ENCODE peak calls at places on chromosomes 7 and 10, in eight cellular contexts. P is endothelial cell of umbilical vein, S is HCT116, X is GM12878, T is SK-N-SH, V is HepG2, D is K562, O is H1. K is an unnamed sample. For H3K36me3, the result is how much of the 10 kb centered on the place peaks cover.

GRCh38 chr10:99888623-99889022 is 106.2 kb downstream of the ABCC2 start:
- DNase-seq in S (no peak), X (no peak), T (no peak), P (no peak), O (no peak), V (no peak), D (no peak), K (no peak)

GRCh38 chr7:4468320-4469102 is 213.6 kb upstream of the FOXK1 start:
- DNase-seq in D (no peak), X (no peak), O (no peak), V (no peak), T (no peak), P (no peak), S (no peak), K (no peak)

GRCh38 chr10:119863951-119864565 is 8.6 kb downstream of the MCMBP start:
- DNase-seq in D (no peak), T (no peak), P (no peak), S (no peak), V (no peak), O (no peak), X (no peak), K (no peak)

GRCh38 chr10:44569193-44570091 is 184.5 kb upstream of the CXCL12 start:
- DNase-seq in P (peak), X (no peak), T (no peak), S (no peak), V (no peak), O (no peak), D (no peak), K (no peak)

GRCh38 chr10:88117869-88118632 is 254.6 kb downstream of the PTEN start:
- DNase-seq in D (no peak), S (peak), P (peak), V (no peak), X (no peak), T (no peak), O (no peak), K (no peak)

GRCh38 chr7:79555571-79555970 is 102.1 kb upstream of the MAGI2 start:
- DNase-seq in O (no peak), S (no peak), T (no peak), D (no peak), P (peak), V (no peak), X (no peak), K (no peak)

GRCh38 chr10:70308121-70309060 is 24.6 kb upstream of the NPFFR1 start:
- DNase-seq in D (no peak), V (no peak), S (no peak), T (no peak), O (no peak), X (no peak), P (no peak), K (no peak)

GRCh38 chr7:5282464-5283316 is at the start of gene SLC29A4:
- DNase-seq in O (no peak), T (peak), X (no peak), S (peak), P (no peak), V (no peak), D (peak), K (no peak)

GRCh38 chr7:28078036-28078901 is 102.3 kb downstream of the JAZF1 start:
- DNase-seq in V (peak), O (no peak), P (peak), D (peak), X (no peak), T (peak), S (peak), K (no peak)

GRCh38 chr7:121761399-121761798 is 111.6 kb upstream of the PTPRZ1 start:
- DNase-seq in X (no peak), P (no peak), O (no peak), S (no peak), T (no peak), V (no peak), D (no peak), K (no peak)

GRCh38 chr10:74586088-74586585 is 240.3 kb upstream of the KAT6B start:
- DNase-seq in D (peak), X (peak), P (peak), O (no peak), S (no peak), V (no peak), T (peak), K (no peak)

GRCh38 chr10:114311496-114312195 is 72.6 kb downstream of the VWA2 start:
- DNase-seq in V (no peak), P (no peak), D (no peak), X (no peak), O (no peak), T (no peak), S (no peak), K (no peak)

GRCh38 chr7:101744588-101744987 is 72.8 kb upstream of the CUX1 start:
- DNase-seq in D (no peak), S (no peak), V (no peak), T (peak), P (no peak), O (no peak), X (no peak), K (no peak)
- H3K9ac ChIP-seq in D (no peak), S (peak), V (no peak), T (no peak), P (no peak), O (peak), X (peak), K (no peak)

GRCh38 chr7:25863727-25864116 is 288.3 kb upstream of the NFE2L3 start:
- DNase-seq in V (no peak), O (no peak), D (no peak), X (no peak), P (peak), S (no peak), T (no peak), K (no peak)

GRCh38 chr7:25862254-25862992 is 289.6 kb upstream of the NFE2L3 start:
- DNase-seq in D (peak), T (peak), V (peak), O (peak), X (peak), S (peak), P (peak), K (peak)

GRCh38 chr7:25861704-25862253 is 290.2 kb upstream of the NFE2L3 start:
- DNase-seq in P (no peak), S (no peak), O (no peak), V (no peak), D (no peak), X (no peak), T (no peak), K (peak)

GRCh38 chr7:25864511-25864910 is 287.5 kb upstream of the NFE2L3 start:
- DNase-seq in D (no peak), O (no peak), X (no peak), T (no peak), P (peak), V (no peak), S (no peak), K (no peak)

GRCh38 chr7:25862993-25863726 is 288.8 kb upstream of the NFE2L3 start:
- DNase-seq in V (no peak), O (no peak), P (no peak), D (no peak), T (no peak), S (no peak), X (no peak), K (peak)
- TF ChIP-seq POLR2AphosphoS5 in V (no peak), O (no peak), P (no peak), D (no peak), T (no peak), S (no peak), X (no peak), K (no peak)

GRCh38 chr7:128801667-128802066 is 9.9 kb downstream of the CCDC136 start:
- DNase-seq in P (no peak), D (no peak), O (no peak), T (no peak), V (no peak), X (no peak), S (no peak), K (no peak)

GRCh38 chr7:128801008-128801407 is 9.2 kb downstream of the CCDC136 start:
- DNase-seq in D (no peak), X (no peak), O (no peak), V (no peak), S (no peak), P (no peak), T (no peak), K (no peak)

GRCh38 chr7:128800567-128800966 is 8.8 kb downstream of the CCDC136 start:
- DNase-seq in O (no peak), X (no peak), V (no peak), D (no peak), T (no peak), P (no peak), S (no peak), K (no peak)

GRCh38 chr7:128805225-128805624 is 13.5 kb downstream of the CCDC136 start:
- DNase-seq in D (no peak), V (no peak), O (no peak), P (no peak), X (no peak), S (no peak), T (no peak), K (no peak)

DNA sequence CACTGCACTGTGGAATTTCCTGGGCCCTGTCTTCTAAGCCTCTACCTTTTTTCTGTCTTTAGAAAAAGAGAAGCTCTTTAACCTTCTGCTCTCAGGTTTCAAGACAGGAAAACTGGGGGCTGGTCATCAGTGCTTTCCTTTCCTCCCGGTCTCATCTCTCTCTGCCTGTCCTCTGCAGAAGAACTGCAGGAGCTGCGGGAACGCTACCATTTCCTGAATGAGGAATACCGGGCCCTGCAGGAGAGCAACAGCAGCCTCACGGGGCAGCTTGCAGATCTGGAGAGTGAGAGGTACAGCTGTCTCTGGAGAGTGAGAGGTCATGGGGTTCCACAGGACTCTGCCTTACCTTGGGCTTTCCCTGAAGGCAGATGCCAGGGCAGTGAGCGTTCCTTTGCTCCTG is 12.7 kb downstream of the CCDC136 start:
- DNase-seq in T (no peak), V (no peak), X (no peak), D (no peak), P (no peak), O (no peak), S (no peak), K (no peak)
- H3K36me3 ChIP-seq in T (under half), V (under half), X (under half), D (half or more), P (under half), O (half or more), S (under half), K (under half)

DNA sequence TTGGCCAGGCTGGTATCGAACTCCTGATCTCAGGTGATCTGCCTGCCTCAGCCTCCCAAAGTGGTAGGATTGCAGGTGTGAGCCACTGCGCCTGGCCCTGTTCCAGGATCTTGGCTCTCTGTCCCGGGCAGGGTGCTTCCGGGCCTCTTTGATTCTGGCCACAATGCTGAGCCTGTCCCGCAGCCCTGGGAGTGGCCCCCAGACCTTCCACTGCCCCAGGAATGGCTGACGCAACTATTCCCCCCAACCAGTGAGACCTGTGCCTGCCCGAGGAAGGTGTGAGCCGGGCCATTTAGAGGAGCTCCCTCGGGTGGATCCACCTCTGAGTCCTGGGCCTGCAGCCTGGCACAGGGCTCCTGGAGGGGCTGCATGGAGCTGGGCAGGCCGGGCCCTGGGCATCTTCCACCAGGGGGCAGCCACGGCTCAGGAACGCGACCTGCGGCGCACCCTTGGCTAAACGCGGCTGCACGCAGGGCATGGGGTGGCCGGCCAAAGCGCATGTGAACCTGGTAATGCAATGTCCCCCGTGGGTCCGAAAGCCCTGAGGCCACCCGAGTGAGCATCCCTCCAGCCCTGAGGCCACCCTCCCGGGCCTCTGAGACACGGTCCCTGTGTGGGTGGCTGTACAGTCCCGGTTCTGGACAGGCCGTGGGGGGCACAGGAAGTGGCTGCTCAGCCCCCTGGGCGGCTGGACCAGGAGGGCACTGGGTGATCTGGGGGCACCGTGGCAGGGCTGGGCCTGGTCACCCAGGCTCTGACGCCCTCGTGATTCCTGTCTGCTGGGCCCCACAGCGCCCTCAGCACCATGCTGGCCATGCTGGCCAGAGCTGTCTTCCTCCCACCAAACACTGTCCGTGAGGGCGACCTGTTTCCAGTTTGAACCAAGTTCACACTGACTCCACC is 24.8 kb downstream of the GRIFIN start:
- DNase-seq in P (peak), X (no peak), T (peak), O (peak), V (peak), S (peak), D (peak), K (no peak)
- H3K9ac ChIP-seq in P (no peak), X (peak), T (no peak), O (no peak), V (peak), S (peak), D (peak), K (no peak)

GRCh38 chr7:74092321-74092963 is 8.8 kb downstream of the LIMK1 start:
- DNase-seq in D (no peak), S (no peak), V (no peak), T (peak), O (no peak), X (no peak), P (no peak), K (no peak)

GRCh38 chr7:74083928-74084721 is 521 bp downstream of the LIMK1 start:
- DNase-seq in D (peak), X (no peak), P (peak), T (peak), O (peak), V (no peak), S (no peak), K (no peak)

GRCh38 chr7:74084722-74085578 is 1.3 kb downstream of the LIMK1 start:
- DNase-seq in D (no peak), X (no peak), T (peak), S (no peak), O (no peak), V (no peak), P (no peak), K (no peak)

GRCh38 chr7:74083117-74083876 is at the start of gene LIMK1:
- DNase-seq in D (peak), P (peak), X (no peak), T (peak), S (no peak), V (peak), O (peak), K (peak)

GRCh38 chr7:74087791-74088453 is 4.3 kb downstream of the LIMK1 start:
- DNase-seq in X (no peak), P (no peak), T (no peak), V (no peak), O (no peak), S (no peak), D (no peak), K (no peak)
- TF ChIP-seq POLR2AphosphoS5 in X (no peak), P (no peak), T (no peak), V (no peak), O (no peak), S (no peak), D (no peak), K (no peak)

GRCh38 chr7:139610595-139610994 is 87.1 kb downstream of the CLEC2L start:
- DNase-seq in V (no peak), X (no peak), S (no peak), D (no peak), O (no peak), P (no peak), T (no peak), K (no peak)

GRCh38 chr7:139618482-139619366 is 95.2 kb downstream of the CLEC2L start:
- DNase-seq in S (peak), V (peak), D (peak), T (peak), O (peak), P (peak), X (no peak), K (no peak)

GRCh38 chr7:139617074-139617473 is 93.6 kb downstream of the CLEC2L start:
- DNase-seq in P (no peak), T (no peak), D (no peak), S (no peak), V (no peak), X (no peak), O (no peak), K (no peak)

GRCh38 chr7:139613971-139614411 is 90.5 kb downstream of the CLEC2L start:
- DNase-seq in T (no peak), O (peak), V (no peak), X (no peak), D (no peak), S (no peak), P (no peak), K (no peak)

DNA sequence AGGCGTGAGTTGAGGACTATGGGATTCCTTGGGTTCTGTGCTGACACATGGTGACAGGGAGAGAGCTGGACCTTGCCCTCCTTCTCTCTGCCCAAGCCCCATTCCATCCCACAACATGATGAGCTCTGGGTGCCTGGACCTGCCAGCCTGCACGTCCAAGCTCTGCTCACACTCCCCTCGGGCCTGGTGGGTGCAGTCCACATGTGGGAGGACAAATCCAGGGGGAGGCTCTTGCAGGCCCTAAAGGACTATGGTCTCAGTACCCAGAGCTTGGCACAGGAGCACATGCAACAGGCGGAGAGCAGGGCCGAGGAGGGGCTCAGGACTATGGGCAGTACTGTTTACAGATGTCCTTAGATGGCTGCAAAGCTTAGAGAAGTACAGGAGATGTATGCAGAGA is 91.4 kb downstream of the CLEC2L start:
- DNase-seq in S (no peak), O (no peak), D (no peak), X (no peak), V (no peak), P (no peak), T (no peak), K (no peak)
- H3K36me3 ChIP-seq in S (under half), O (under half), D (under half), X (under half), V (under half), P (under half), T (half or more), K (under half)

DNA sequence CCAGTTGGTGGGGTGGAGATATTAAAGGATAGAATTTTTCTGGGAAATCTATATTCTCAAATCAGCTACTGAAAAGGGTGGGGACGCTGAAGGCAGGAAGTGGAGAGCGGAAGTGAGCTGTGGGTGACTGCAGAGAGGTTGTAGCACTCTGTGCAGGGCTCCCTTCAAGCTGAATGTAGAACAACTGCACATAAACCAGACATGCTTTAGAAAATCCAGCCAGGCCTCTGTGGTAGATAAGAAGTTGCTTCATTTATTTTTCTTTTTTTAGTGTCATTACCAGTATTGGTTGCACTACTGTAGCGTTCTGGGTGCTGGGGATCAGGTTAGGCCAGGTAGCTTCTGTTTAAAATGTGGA is 127.8 kb downstream of the CELF2 start:
- DNase-seq in T (no peak), D (peak), P (peak), O (no peak), V (no peak), S (no peak), X (no peak), K (no peak)
- H3K9ac ChIP-seq in T (no peak), D (no peak), P (no peak), O (no peak), V (no peak), S (no peak), X (peak), K (no peak)

DNA sequence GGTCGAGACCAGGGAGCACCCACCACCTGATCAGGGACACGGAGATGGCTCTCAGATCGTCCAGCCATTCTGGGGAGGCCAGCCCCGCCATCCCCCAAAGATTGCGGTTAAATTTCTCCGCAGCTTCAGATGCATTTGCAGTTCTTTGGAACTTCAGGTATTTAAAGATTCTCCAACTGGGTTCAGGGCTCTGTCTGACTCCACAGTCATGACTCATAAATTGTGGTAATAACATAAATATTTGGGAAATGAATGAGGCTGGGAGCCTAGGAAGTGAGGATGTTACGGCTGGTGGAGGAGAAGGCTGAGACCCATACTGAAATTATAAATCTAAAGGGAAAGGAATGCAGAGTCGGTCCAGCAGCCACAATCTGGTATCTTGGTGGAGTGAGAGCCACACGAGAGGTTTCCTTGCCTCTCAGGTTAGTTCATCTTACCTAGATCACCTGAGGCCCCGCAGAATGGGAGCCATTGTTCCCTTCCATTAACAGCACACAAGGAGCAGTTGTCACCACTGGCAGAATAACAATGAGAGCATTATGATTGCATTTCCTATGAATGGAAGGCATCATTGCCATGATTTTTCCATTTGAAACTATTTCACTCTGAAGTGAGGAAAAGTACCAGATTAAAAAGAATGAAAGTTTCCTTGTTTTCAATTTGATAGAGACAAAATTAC is 26.7 kb upstream of the DNAJB6 start:
- DNase-seq in X (no peak), T (peak), V (peak), S (peak), O (peak), D (no peak), P (peak), K (no peak)
- TF ChIP-seq POLR2AphosphoS5 in X (no peak), T (peak), V (no peak), S (peak), O (peak), D (no peak), P (no peak), K (no peak)

GRCh38 chr7:506391-506831 is 13.2 kb downstream of the PDGFA start:
- DNase-seq in T (no peak), X (no peak), D (no peak), O (no peak), P (no peak), V (no peak), S (no peak), K (no peak)
- H3K36me3 ChIP-seq in T (under half), X (under half), D (under half), O (under half), P (under half), V (under half), S (under half), K (under half)

K was measured in SK-N-MC.